ENCODE peak calls at places on chromosomes 11 and 22, in seven cellular contexts. B is astrocyte of the hippocampus; S is thoracic aorta; T is MCF 10A; W is NCI-H510A; Q is ELF-1; D is stimulated activated CD8-positive, alpha-beta memory T cell treated with anti-CD3 and anti-CD28 coated beads, Interleukin-2, amount 100 ng/mL, for 1 hour. E is an unnamed sample.

GRCh38 chr11:62266558-62266957 is 3.4 kb upstream of the SCGB2A2 start:
- DNase-seq in B (no peak), S (no peak), T (peak), W (no peak), Q (no peak), D (no peak), E (no peak)

GRCh38 chr11:121437018-121437685 is 15.0 kb upstream of the SORL1 start:
- DNase-seq in B (peak), S (no peak), T (peak), W (no peak), Q (no peak), D (no peak), E (no peak)

GRCh38 chr11:125036933-125037332 is 26.2 kb upstream of the SLC37A2 start:
- DNase-seq in B (peak), S (no peak), T (peak), W (no peak), Q (no peak), D (no peak), E (no peak)

GRCh38 chr22:45842141-45842831 is 134.7 kb downstream of the WNT7B start:
- DNase-seq in B (peak), S (no peak), T (no peak), W (no peak), Q (no peak), D (no peak), E (no peak)

GRCh38 chr11:10906521-10906920 is 48.7 kb upstream of the ZBED5 start:
- DNase-seq in B (peak), S (no peak), T (peak), W (no peak), Q (no peak), D (no peak), E (no peak)

GRCh38 chr11:65434057-65434666 is 11.6 kb downstream of the NEAT1 start:
- DNase-seq in B (peak), S (no peak), T (peak), W (no peak), Q (no peak), D (no peak), E (no peak)

GRCh38 chr11:75814369-75814685 is 683 bp upstream of the UVRAG start:
- DNase-seq in B (no peak), S (no peak), T (no peak), W (peak), Q (no peak), D (no peak), E (no peak)

GRCh38 chr11:67119577-67120391 is 721 bp downstream of the KDM2A start:
- DNase-seq in B (peak), S (no peak), T (peak), W (no peak), Q (peak), D (no peak), E (no peak)

GRCh38 chr22:27231266-27231665 is 570.3 kb downstream of the MN1 start:
- DNase-seq in B (no peak), S (no peak), T (no peak), W (no peak), Q (no peak), D (no peak), E (no peak)

GRCh38 chr11:126442523-126442922 is 87.0 kb downstream of the ST3GAL4 start:
- DNase-seq in B (no peak), S (no peak), T (no peak), W (no peak), Q (peak), D (no peak), E (no peak)

GRCh38 chr11:693415-693831 is 1.6 kb downstream of the DEAF1 start:
- DNase-seq in B (peak), S (no peak), T (no peak), W (no peak), Q (peak), D (no peak), E (no peak)

GRCh38 chr11:93704237-93704636 is 37.1 kb downstream of the TAF1D start:
- DNase-seq in B (no peak), S (no peak), T (peak), W (no peak), Q (peak), D (no peak), E (no peak)

GRCh38 chr11:61967924-61968757 is 707 bp upstream of the FTH1 start:
- DNase-seq in B (peak), S (no peak), T (peak), W (peak), Q (peak), D (no peak), E (peak)

GRCh38 chr11:65013130-65013691 is 749 bp upstream of the ARL2 start:
- DNase-seq in B (peak), S (peak), T (peak), W (peak), Q (peak), D (peak), E (peak)

GRCh38 chr22:25062378-25063095 is 110.0 kb downstream of the KIAA1671 start:
- DNase-seq in B (no peak), S (no peak), T (no peak), W (no peak), Q (no peak), D (peak), E (no peak)

GRCh38 chr11:19389787-19390303 is 149.1 kb upstream of the E2F8 start:
- DNase-seq in B (no peak), S (no peak), T (peak), W (no peak), Q (no peak), D (no peak), E (no peak)

GRCh38 chr11:114169321-114169749 is 109.8 kb downstream of the ZBTB16 start:
- DNase-seq in B (no peak), S (no peak), T (no peak), W (no peak), Q (no peak), D (no peak), E (no peak)

GRCh38 chr22:36961626-36962025 is 48.2 kb downstream of the CSF2RB start:
- DNase-seq in B (no peak), S (no peak), T (no peak), W (no peak), Q (no peak), D (no peak), E (no peak)

GRCh38 chr11:18721576-18722292 is 4.3 kb downstream of the IGSF22 start:
- DNase-seq in B (peak), S (no peak), T (peak), W (peak), Q (peak), D (no peak), E (peak)

GRCh38 chr22:42280140-42280539 is 9.7 kb upstream of the TCF20 start:
- DNase-seq in B (no peak), S (no peak), T (no peak), W (no peak), Q (no peak), D (no peak), E (no peak)

GRCh38 chr22:45680932-45681700 is 9.5 kb downstream of the ATXN10 start:
- DNase-seq in B (peak), S (no peak), T (peak), W (no peak), Q (no peak), D (no peak), E (peak)

GRCh38 chr22:41968601-41969000 is 642 bp upstream of the SEPTIN3 start:
- DNase-seq in B (no peak), S (no peak), T (no peak), W (no peak), Q (no peak), D (no peak), E (peak)

GRCh38 chr11:108037211-108037610 is 28.5 kb downstream of the CUL5 start:
- DNase-seq in B (no peak), S (no peak), T (no peak), W (no peak), Q (no peak), D (no peak), E (no peak)

GRCh38 chr22:27952091-27952490 is 33.0 kb upstream of the PITPNB start:
- DNase-seq in B (peak), S (no peak), T (peak), W (no peak), Q (no peak), D (no peak), E (no peak)

GRCh38 chr22:37060801-37061610 is 9.5 kb downstream of the KCTD17 start:
- DNase-seq in B (no peak), S (no peak), T (no peak), W (peak), Q (no peak), D (no peak), E (no peak)

GRCh38 chr11:31366795-31367194 is 2.7 kb downstream of the DCDC1 start:
- DNase-seq in B (no peak), S (no peak), T (no peak), W (no peak), Q (no peak), D (no peak), E (no peak)

GRCh38 chr22:35375031-35375430 is 5.9 kb upstream of the HMOX1 start:
- DNase-seq in B (no peak), S (no peak), T (no peak), W (no peak), Q (no peak), D (no peak), E (no peak)

GRCh38 chr11:19770277-19770676 is 57.6 kb downstream of the NAV2 start:
- DNase-seq in B (no peak), S (no peak), T (no peak), W (no peak), Q (no peak), D (no peak), E (no peak)

GRCh38 chr11:10122337-10123197 is 171.5 kb downstream of the SBF2 start:
- DNase-seq in B (peak), S (no peak), T (peak), W (no peak), Q (peak), D (no peak), E (peak)

GRCh38 chr22:20509344-20510047 is 2.1 kb downstream of the MED15 start:
- DNase-seq in B (peak), S (peak), T (peak), W (no peak), Q (peak), D (no peak), E (peak)

GRCh38 chr11:73759520-73760065 is 1.3 kb downstream of the RAB6A start:
- DNase-seq in B (peak), S (no peak), T (peak), W (no peak), Q (no peak), D (no peak), E (no peak)

GRCh38 chr11:35013514-35014191 is 97.2 kb downstream of the PDHX start:
- DNase-seq in B (peak), S (no peak), T (no peak), W (no peak), Q (no peak), D (no peak), E (no peak)